ENCODE peak calls at places on chromosome 13, in four cellular contexts. V is HS-5; G is nucleus accumbens; F is effector memory CD4-positive, alpha-beta T cell. K is an unnamed sample.

GRCh38 chr13:79549355-79550106 is 68.6 kb downstream of the NDFIP2 start:
- DNase-seq in G (no peak), F (no peak), V (no peak), K (no peak)

GRCh38 chr13:100854091-100854490 is 179.5 kb upstream of the TMTC4 start:
- DNase-seq in F (no peak), V (no peak), G (no peak), K (no peak)

GRCh38 chr13:107373551-107373950 is 805.6 kb upstream of the ARGLU1 start:
- DNase-seq in G (no peak), V (no peak), F (no peak), K (peak)

GRCh38 chr13:101711307-101712025 is 259.0 kb downstream of the ITGBL1 start:
- DNase-seq in V (no peak), G (no peak), F (no peak), K (no peak)

GRCh38 chr13:24709186-24709913 is 29.1 kb downstream of the ATP12A start:
- DNase-seq in F (peak), V (no peak), G (no peak), K (no peak)

GRCh38 chr13:28716511-28716910 is 2.3 kb downstream of the SLC46A3 start:
- DNase-seq in V (no peak), G (no peak), F (no peak), K (peak)

GRCh38 chr13:24127116-24127631 is 33.3 kb upstream of the SPATA13 start:
- DNase-seq in V (no peak), G (no peak), F (no peak), K (no peak)

GRCh38 chr13:29402168-29402621 is 193.3 kb downstream of the SLC7A1 start:
- DNase-seq in G (no peak), F (no peak), V (no peak), K (no peak)

GRCh38 chr13:88823114-88823513 is 1151.9 kb downstream of the SLITRK5 start:
- DNase-seq in F (no peak), V (no peak), G (no peak), K (no peak)

GRCh38 chr13:45875951-45876350 is 24.4 kb upstream of the SIAH3 start:
- DNase-seq in F (no peak), V (no peak), G (no peak), K (no peak)

GRCh38 chr13:38844581-38844980 is 146.1 kb downstream of the STOML3 start:
- DNase-seq in F (no peak), V (no peak), G (no peak), K (no peak)

GRCh38 chr13:109509154-109509905 is 277.1 kb downstream of the IRS2 start:
- DNase-seq in V (peak), G (no peak), F (no peak), K (no peak)

GRCh38 chr13:110653271-110653670 is 37.9 kb downstream of the NAXD start:
- DNase-seq in G (no peak), V (no peak), F (no peak), K (no peak)

GRCh38 chr13:107866666-107867623 is 348.4 kb downstream of the LIG4 start:
- DNase-seq in V (no peak), G (peak), F (no peak), K (no peak)

GRCh38 chr13:26050568-26051230 is 1.1 kb downstream of the SHISA2 start:
- DNase-seq in F (no peak), V (no peak), G (peak), K (no peak)

GRCh38 chr13:73421310-73421912 is 362.6 kb downstream of the KLF5 start:
- DNase-seq in V (no peak), G (no peak), F (no peak), K (peak)

GRCh38 chr13:47598340-47598911 is 402.6 kb downstream of the SUCLA2 start:
- DNase-seq in V (no peak), F (no peak), G (no peak), K (no peak)

GRCh38 chr13:23654111-23655110 is 84.2 kb downstream of the TNFRSF19 start:
- DNase-seq in G (no peak), F (no peak), V (no peak), K (no peak)

GRCh38 chr13:45207319-45207718 is 6.5 kb upstream of the KCTD4 start:
- DNase-seq in F (no peak), V (no peak), G (no peak), K (no peak)

GRCh38 chr13:102847272-102848234 is 1.7 kb downstream of the ERCC5 start:
- DNase-seq in V (no peak), F (no peak), G (no peak), K (no peak)

GRCh38 chr13:65540064-65540635 is 1690.0 kb downstream of the PCDH9 start:
- DNase-seq in G (no peak), F (no peak), V (peak), K (no peak)

GRCh38 chr13:93218583-93218982 is 8.0 kb upstream of the GPC6 start:
- DNase-seq in F (no peak), G (no peak), V (no peak), K (no peak)

GRCh38 chr13:76350399-76350798 is 535.8 kb downstream of the KCTD12 start:
- DNase-seq in G (no peak), V (no peak), F (no peak), K (no peak)

GRCh38 chr13:44969858-44970484 is 19.3 kb downstream of the NUFIP1 start:
- DNase-seq in F (no peak), V (no peak), G (no peak), K (peak)

GRCh38 chr13:110106726-110107125 is 200.2 kb downstream of the COL4A1 start:
- DNase-seq in G (no peak), V (no peak), F (no peak), K (no peak)

GRCh38 chr13:28423010-28423409 is 71.9 kb downstream of the FLT1 start:
- DNase-seq in V (no peak), G (peak), F (no peak), K (no peak)

GRCh38 chr13:114044486-114044885 is 70.6 kb upstream of the C13orf46 start:
- DNase-seq in G (no peak), F (no peak), V (no peak), K (no peak)

GRCh38 chr13:26663801-26664200 is 96.8 kb downstream of the GPR12 start:
- DNase-seq in G (no peak), F (no peak), V (no peak), K (no peak)

GRCh38 chr13:83153833-83154232 is 728.4 kb downstream of the SLITRK1 start:
- DNase-seq in V (no peak), F (no peak), G (no peak), K (no peak)

GRCh38 chr13:41562083-41562482 is 104.7 kb downstream of the RGCC start:
- DNase-seq in G (peak), F (no peak), V (peak), K (no peak)

GRCh38 chr13:91211548-91211947 is 135.9 kb upstream of the MIR17HG start:
- DNase-seq in V (no peak), F (no peak), G (no peak), K (no peak)

GRCh38 chr13:102960959-102961358 is 105.3 kb downstream of the SLC10A2 start:
- DNase-seq in G (no peak), F (no peak), V (no peak), K (no peak)

GRCh38 chr13:38697628-38698333 is 10.9 kb downstream of the FREM2 start:
- DNase-seq in F (no peak), V (no peak), G (no peak), K (peak)

GRCh38 chr13:62747629-62748028 is 1332.0 kb upstream of the PCDH20 start:
- DNase-seq in F (no peak), G (no peak), V (peak), K (no peak)

GRCh38 chr13:29763426-29764180 is 86.8 kb downstream of the UBL3 start:
- DNase-seq in F (no peak), G (no peak), V (no peak), K (no peak)

GRCh38 chr13:34358811-34359513 is 541.0 kb downstream of the RFC3 start:
- DNase-seq in V (no peak), F (no peak), G (no peak), K (peak)